ENCODE peak calls at places on chromosomes 11 and 22, in seven cellular contexts. J, N, L, M, K, Q and B are unnamed samples.

GRCh38 chr11:69841859-69842698 is 22.9 kb upstream of the FGF3 start:
- DNase-seq in Q (no peak), K (no peak), N (peak; percentile 49), J (no peak), M (peak; percentile 45), L (no peak), B (no peak)

GRCh38 chr11:107696140-107696539 is 15.7 kb downstream of the SLN start:
- DNase-seq in K (no peak), N (peak; percentile 77), L (no peak), M (no peak), Q (no peak), J (no peak), B (no peak)

GRCh38 chr11:316891-317291 is 3.1 kb downstream of the IFITM1 start:
- DNase-seq in N (no peak), J (no peak), L (no peak), K (no peak), M (no peak), Q (no peak), B (no peak)

GRCh38 chr11:35485656-35486318 is 39.6 kb downstream of the PAMR1 start:
- DNase-seq in N (peak; percentile 73), K (peak; percentile 7), J (peak; percentile 72), L (peak; percentile 34), Q (peak; percentile 71), M (peak; percentile 79), B (peak; percentile 67)

GRCh38 chr11:106468091-106468490 is 390.6 kb downstream of the AASDHPPT start:
- DNase-seq in M (no peak), Q (no peak), K (no peak), N (no peak), L (peak; percentile 20), J (no peak), B (no peak)

GRCh38 chr22:40694409-40694808 is 15.1 kb downstream of the MCHR1 start:
- DNase-seq in Q (no peak), L (no peak), J (no peak), N (no peak), M (no peak), K (no peak), B (no peak)

GRCh38 chr11:102293873-102294601 is 23.2 kb upstream of the BIRC3 start:
- DNase-seq in J (no peak), L (peak; percentile 54), N (peak; percentile 62), K (no peak), Q (no peak), M (peak; percentile 51), B (peak; percentile 22)

GRCh38 chr11:71452354-71453020 is 516 bp upstream of the NADSYN1 start:
- DNase-seq in K (no peak), Q (no peak), M (no peak), N (no peak), L (peak; percentile 11), J (no peak), B (no peak)

GRCh38 chr22:49213731-49214352 is 613.8 kb downstream of the BRD1 start:
- DNase-seq in N (no peak), Q (no peak), M (no peak), J (no peak), L (no peak), K (no peak), B (no peak)

GRCh38 chr22:39251762-39252460 is 7.1 kb upstream of the PDGFB start:
- DNase-seq in Q (no peak), J (no peak), M (no peak), N (no peak), K (no peak), L (peak; percentile 67), B (no peak)

GRCh38 chr11:46122955-46123354 is 1.7 kb upstream of the PHF21A start:
- DNase-seq in J (no peak), M (peak; percentile 47), K (no peak), L (peak; percentile 27), N (no peak), Q (no peak), B (no peak)

GRCh38 chr11:110379261-110379660 is 50.5 kb upstream of the FDX1 start:
- DNase-seq in N (no peak), Q (no peak), M (peak; percentile 17), L (no peak), K (no peak), J (no peak), B (no peak)

GRCh38 chr11:1478011-1478410 is 8.6 kb downstream of the MOB2 start:
- DNase-seq in K (no peak), N (no peak), J (no peak), M (no peak), L (no peak), Q (no peak), B (no peak)

GRCh38 chr11:65854871-65855837 is 2.8 kb downstream of the CFL1 start:
- DNase-seq in L (no peak), J (no peak), K (no peak), Q (no peak), N (no peak), M (no peak), B (no peak)

GRCh38 chr11:67390947-67391303 is 861 bp upstream of the RAD9A start:
- DNase-seq in Q (no peak), K (no peak), N (no peak), J (no peak), M (no peak), L (no peak), B (no peak)

GRCh38 chr11:67387074-67387473 is 4.7 kb upstream of the RAD9A start:
- DNase-seq in Q (no peak), J (no peak), L (no peak), N (no peak), K (no peak), M (peak; percentile 38), B (no peak)

GRCh38 chr11:67387518-67387917 is 4.3 kb upstream of the RAD9A start:
- DNase-seq in M (no peak), J (no peak), N (no peak), Q (no peak), L (no peak), K (no peak), B (no peak)

GRCh38 chr11:67391304-67392181 is at the start of gene RAD9A:
- DNase-seq in J (peak; percentile 99), M (peak; percentile 98), Q (peak; percentile 67), N (peak; percentile 86), L (peak; percentile 90), K (no peak), B (peak; percentile 97)

GRCh38 chr11:67389477-67389876 is 2.3 kb upstream of the RAD9A start:
- DNase-seq in K (no peak), Q (no peak), M (peak; percentile 77), J (peak; percentile 75), N (no peak), L (peak; percentile 64), B (peak; percentile 65)
- TF ChIP-seq YY1 in K (peak; percentile 47), Q (peak; percentile 35), M (peak; percentile 12), J (no peak), N (no peak), L (no peak), B (no peak)

GRCh38 chr22:28442951-28443876 is 236.4 kb downstream of the TTC28 start:
- DNase-seq in Q (peak; percentile 41), M (peak; percentile 20), K (no peak), N (no peak), J (peak; percentile 66), L (peak; percentile 20), B (peak; percentile 42)

GRCh38 chr22:28442264-28442950 is 237.2 kb downstream of the TTC28 start:
- DNase-seq in J (peak; percentile 91), N (peak; percentile 6), Q (peak; percentile 69), L (peak; percentile 74), M (peak; percentile 83), K (no peak), B (peak; percentile 49)

GRCh38 chr22:28441720-28442263 is 237.8 kb downstream of the TTC28 start:
- DNase-seq in M (no peak), K (no peak), N (no peak), J (peak; percentile 27), L (peak; percentile 73), Q (no peak), B (no peak)

GRCh38 chr22:28438183-28438778 is 241.4 kb downstream of the TTC28 start:
- DNase-seq in M (no peak), L (no peak), Q (no peak), K (no peak), J (no peak), N (no peak), B (no peak)

DNA sequence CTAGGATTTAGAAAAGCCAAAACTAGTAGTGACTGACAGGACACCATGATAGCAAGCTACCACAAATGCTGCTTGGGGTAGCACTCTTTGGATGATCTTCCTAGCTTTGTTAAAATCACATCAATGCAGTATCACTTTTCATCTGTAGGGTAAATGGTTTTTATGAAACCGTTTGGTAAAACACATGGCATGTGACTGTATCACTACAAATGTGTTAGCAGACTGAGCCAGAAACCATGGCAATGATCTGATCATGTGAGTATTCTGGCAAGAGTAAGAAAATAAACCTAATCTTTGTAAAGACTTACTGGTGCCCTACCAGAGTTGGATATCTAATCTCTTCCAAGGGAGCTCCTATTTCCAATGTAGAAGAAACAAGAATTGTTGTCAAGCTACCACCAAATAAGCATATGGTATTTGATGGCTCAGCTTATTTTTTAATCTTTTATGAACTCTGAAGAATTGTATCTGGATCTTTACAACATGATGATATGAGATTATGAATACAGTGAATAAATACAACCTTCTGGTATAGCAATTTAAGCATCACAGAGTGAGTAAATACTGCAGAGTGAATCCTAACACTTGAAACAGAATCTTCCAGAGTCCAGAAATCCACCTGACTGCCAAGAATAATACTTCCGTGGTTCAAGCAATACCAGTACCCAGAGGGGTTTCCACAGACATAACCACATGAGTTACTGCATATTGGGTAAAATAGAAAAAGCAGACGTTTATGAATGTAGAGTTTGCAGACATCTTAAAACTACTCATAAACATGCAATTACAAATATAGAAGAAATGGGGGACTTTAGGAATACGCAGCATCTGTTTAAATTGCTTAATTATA is 238.9 kb downstream of the TTC28 start:
- DNase-seq in N (no peak), M (no peak), J (peak; percentile 29), L (no peak), K (no peak), Q (no peak), B (no peak)
- TF ChIP-seq YY1 in N (no peak), M (no peak), J (no peak), L (no peak), K (no peak), Q (no peak), B (no peak)

DNA sequence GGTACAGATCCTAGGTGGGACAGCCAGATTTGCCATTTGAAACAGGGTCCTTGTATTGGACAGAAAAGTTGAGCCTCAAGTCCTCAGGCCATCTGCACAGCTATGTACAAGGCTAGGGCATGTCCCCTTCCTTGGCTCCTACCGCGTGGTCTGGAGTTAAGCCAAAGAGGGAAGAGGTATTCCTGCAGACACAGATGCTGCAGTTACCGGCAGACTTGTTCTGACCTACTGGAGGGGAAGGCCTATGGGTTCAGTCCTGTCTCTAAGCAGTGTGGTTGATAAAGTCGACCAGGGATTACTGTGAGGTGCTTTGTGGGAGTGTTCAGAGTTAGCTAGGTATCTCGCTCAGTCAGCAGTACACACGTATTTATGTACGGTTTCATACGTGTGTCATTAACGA is 180.6 kb downstream of the ADAMTS15 start:
- DNase-seq in L (no peak), J (no peak), Q (no peak), N (no peak), K (no peak), M (no peak), B (no peak)
- TF ChIP-seq YY1 in L (no peak), J (no peak), Q (no peak), N (no peak), K (no peak), M (no peak), B (no peak)

DNA sequence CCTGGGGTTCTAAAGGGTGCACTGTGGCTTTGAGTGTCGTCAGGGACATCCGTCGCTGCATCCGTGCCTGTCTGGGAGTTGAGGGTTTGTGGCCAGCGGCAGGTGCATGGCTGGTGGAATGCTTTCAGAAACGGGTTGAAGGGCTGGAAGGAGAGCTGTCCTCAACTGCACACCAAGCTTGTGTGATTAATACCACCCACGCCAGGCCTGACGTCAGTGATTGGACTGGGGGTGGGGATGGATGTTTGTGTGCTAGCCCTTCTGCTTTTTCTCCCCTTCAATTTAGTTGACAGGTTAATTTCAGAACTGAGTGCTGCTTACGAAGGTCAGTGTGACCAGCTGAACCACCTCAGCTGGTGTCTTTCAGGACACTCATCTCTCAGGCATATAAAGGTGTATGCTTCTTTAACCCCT is 3.2 kb upstream of the GAB2 start:
- DNase-seq in L (no peak), Q (no peak), N (no peak), M (no peak), J (peak; percentile 65), K (no peak), B (no peak)
- TF ChIP-seq YY1 in L (no peak), Q (no peak), N (no peak), M (no peak), J (no peak), K (peak; percentile 2), B (no peak)